ENCODE peak calls at places on chromosomes 7 and 10, in five cellular contexts. V is tibial artery, J is neural progenitor cell, T is pancreas, N is mesenchymal stem cell. X is an unnamed sample.

GRCh38 chr10:50990568-50991495 is 83.5 kb upstream of the PRKG1 start:
- DNase-seq in J (peak; percentile 82), T (peak; percentile 63), V (peak; percentile 80), N (peak; percentile 95), X (peak; percentile 67)

GRCh38 chr7:91249506-91250233 is 14.6 kb upstream of the FZD1 start:
- DNase-seq in J (no peak), V (no peak), N (peak; percentile 71), T (no peak), X (no peak)

GRCh38 chr10:20240643-20241042 is 424.4 kb downstream of the PLXDC2 start:
- DNase-seq in N (no peak), V (no peak), T (no peak), J (no peak), X (no peak)

GRCh38 chr7:75639071-75639892 is 99.5 kb downstream of the HIP1 start:
- DNase-seq in J (peak; percentile 93), V (no peak), T (peak; percentile 37), N (peak; percentile 65), X (peak; percentile 88)

GRCh38 chr10:125016123-125016522 is 74.2 kb downstream of the ZRANB1 start:
- DNase-seq in J (no peak), T (no peak), V (peak; percentile 90), N (no peak), X (peak; percentile 69)

GRCh38 chr7:157419030-157419293 is 82.2 kb downstream of the DNAJB6 start:
- DNase-seq in N (no peak), J (no peak), V (no peak), T (no peak), X (peak; percentile 53)

GRCh38 chr10:31359979-31360378 is 41.0 kb downstream of the ZEB1 start:
- DNase-seq in N (no peak), T (no peak), J (no peak), V (no peak), X (no peak)

GRCh38 chr7:66556177-66556548 is 72.5 kb upstream of the KCTD7 start:
- DNase-seq in V (no peak), N (no peak), T (no peak), J (no peak), X (no peak)

GRCh38 chr7:12257582-12257981 is 46.5 kb downstream of the TMEM106B start:
- DNase-seq in N (peak; percentile 76), T (no peak), V (no peak), J (no peak), X (no peak)

GRCh38 chr7:138338361-138338760 is 121.7 kb upstream of the TRIM24 start:
- DNase-seq in N (no peak), T (peak; percentile 29), J (no peak), V (no peak), X (no peak)

GRCh38 chr10:99621454-99622246 is 1.4 kb upstream of the SLC25A28 start:
- DNase-seq in V (no peak), T (peak; percentile 29), N (no peak), J (no peak), X (peak; percentile 67)

GRCh38 chr7:85483205-85483604 is 296.3 kb upstream of the SEMA3D start:
- DNase-seq in T (no peak), J (no peak), V (no peak), N (peak; percentile 46), X (no peak)

GRCh38 chr10:111511751-111512150 is 434.9 kb downstream of the ADRA2A start:
- DNase-seq in T (no peak), J (peak; percentile 41), N (no peak), V (no peak), X (no peak)

GRCh38 chr10:84659027-84659426 is 330.6 kb downstream of the CCSER2 start:
- DNase-seq in T (no peak), V (no peak), J (no peak), N (no peak), X (no peak)

GRCh38 chr10:131891929-131892816 is 8.6 kb upstream of the PPP2R2D start:
- DNase-seq in N (no peak), J (no peak), V (no peak), T (no peak), X (peak; percentile 70)

GRCh38 chr7:5230272-5231067 is 40.4 kb downstream of the WIPI2 start:
- DNase-seq in N (no peak), T (no peak), J (no peak), V (no peak), X (no peak)

GRCh38 chr10:114867365-114867764 is 45.8 kb downstream of the FHIP2A start:
- DNase-seq in T (no peak), V (no peak), N (no peak), J (no peak), X (no peak)
- H3K27ac ChIP-seq in T (no peak overlapping the region), V (no peak overlapping the region), N (no peak overlapping the region), J (no peak overlapping the region), X (no peak overlapping the region)

GRCh38 chr10:95278061-95278988 is 12.5 kb downstream of the PDLIM1 start:
- DNase-seq in J (peak; percentile 48), V (peak; percentile 63), N (peak; percentile 89), T (no peak), X (no peak)

GRCh38 chr10:95277201-95277570 is 13.6 kb downstream of the PDLIM1 start:
- DNase-seq in N (no peak), J (no peak), V (peak; percentile 64), T (no peak), X (no peak)

GRCh38 chr10:95275726-95276366 is 15.0 kb downstream of the PDLIM1 start:
- DNase-seq in J (no peak), T (no peak), V (no peak), N (peak; percentile 51), X (no peak)

GRCh38 chr10:95277614-95278013 is 13.2 kb downstream of the PDLIM1 start:
- DNase-seq in V (no peak), T (no peak), J (no peak), N (peak; percentile 46), X (no peak)

GRCh38 chr10:95276367-95277200 is 14.2 kb downstream of the PDLIM1 start:
- DNase-seq in V (no peak), T (no peak), N (peak; percentile 57), J (no peak), X (no peak)
- H3K27ac ChIP-seq in V (peak overlapping the region; percentile 75), T (peak overlapping the region; percentile 62), N (peak overlapping the region; percentile 3), J (no peak overlapping the region), X (peak overlapping the region; percentile 82)

GRCh38 chr7:105589221-105590077 is 8.2 kb upstream of the EFCAB10 start:
- DNase-seq in N (peak; percentile 82), J (peak; percentile 80), V (peak; percentile 53), T (peak; percentile 14), X (no peak)
- H3K27ac ChIP-seq in N (peak overlapping the region; percentile 27), J (no peak overlapping the region), V (no peak overlapping the region), T (no peak overlapping the region), X (no peak overlapping the region)

GRCh38 chr10:27719052-27719451 is 26.6 kb downstream of the MKX start:
- DNase-seq in V (no peak), N (no peak), T (no peak), J (no peak), X (no peak)

GRCh38 chr10:27724287-27724686 is 21.3 kb downstream of the MKX start:
- DNase-seq in N (no peak), J (peak; percentile 27), T (no peak), V (no peak), X (no peak)

GRCh38 chr10:27720529-27720928 is 25.1 kb downstream of the MKX start:
- DNase-seq in N (no peak), V (no peak), T (no peak), J (no peak), X (no peak)

GRCh38 chr10:27717851-27718250 is 27.8 kb downstream of the MKX start:
- DNase-seq in J (no peak), V (no peak), T (no peak), N (no peak), X (no peak)

GRCh38 chr10:27723436-27723835 is 22.2 kb downstream of the MKX start:
- DNase-seq in T (no peak), N (no peak), V (no peak), J (no peak), X (no peak)
- H3K27ac ChIP-seq in T (no peak overlapping the region), N (no peak overlapping the region), V (peak overlapping the region; percentile 71), J (no peak overlapping the region), X (no peak overlapping the region)